ENCODE peak calls at places on chromosomes 5 and 9, in six cellular contexts. O is lower leg skin; D is GM23248; R is HCT116; N is activated CD8-positive, alpha-beta memory T cell treated with anti-CD3 and anti-CD28 coated beads for 48 hours; Y is fibroblast of lung. W is an unnamed sample.

GRCh38 chr9:116452227-116452626 is 234.9 kb upstream of the TRIM32 start:
- DNase-seq in O (no peak), D (no peak), R (no peak), N (no peak), Y (no peak), W (no peak)

GRCh38 chr5:96752341-96753016 is 55.3 kb downstream of the ERAP1 start:
- DNase-seq in O (peak; percentile 36), D (peak; percentile 68), R (peak; percentile 36), N (no peak), Y (peak; percentile 82), W (no peak)

GRCh38 chr5:57698785-57699184 is 216.2 kb upstream of the ACTBL2 start:
- DNase-seq in O (no peak), D (peak; percentile 0), R (peak; percentile 76), N (no peak), Y (no peak), W (peak; percentile 12)

GRCh38 chr5:121251954-121252353 is 599.7 kb upstream of the FTMT start:
- DNase-seq in O (no peak), D (peak; percentile 61), R (peak; percentile 40), N (no peak), Y (peak; percentile 4), W (no peak)

GRCh38 chr5:59040007-59040803 is 457.3 kb downstream of the RAB3C start:
- DNase-seq in O (no peak), D (peak; percentile 51), R (no peak), N (no peak), Y (peak; percentile 81), W (no peak)

GRCh38 chr5:10789021-10789420 is 28.0 kb upstream of the DAP start:
- DNase-seq in O (peak; percentile 23), D (peak; percentile 78), R (no peak), N (no peak), Y (peak; percentile 88), W (no peak)

GRCh38 chr5:134647750-134648424 is 698 bp upstream of the SEC24A start:
- DNase-seq in O (peak; percentile 19), D (peak; percentile 75), R (peak; percentile 2), N (no peak), Y (peak; percentile 53), W (no peak)

GRCh38 chr5:149719666-149720065 is 10.4 kb upstream of the PPARGC1B start:
- DNase-seq in O (no peak), D (peak; percentile 16), R (no peak), N (no peak), Y (no peak), W (no peak)

GRCh38 chr5:42985129-42986037 is 54.7 kb downstream of the ANXA2R start:
- DNase-seq in O (no peak), D (peak; percentile 85), R (peak; percentile 24), N (no peak), Y (peak; percentile 84), W (no peak)

GRCh38 chr9:20382460-20383071 is 239.7 kb downstream of the MLLT3 start:
- DNase-seq in O (no peak), D (no peak), R (no peak), N (no peak), Y (peak; percentile 56), W (no peak)